ENCODE peak calls at places on chromosomes 16 and 17, in eight cellular contexts. One of them, this sample, is unnamed.

GRCh38 chr16:78461496-78461938 is 362.1 kb downstream of the WWOX start:
- DNase-seq in dermis blood vessel endothelial cell: no peak
- DNase-seq in T follicular helper cell: no peak
- DNase-seq in NCI-H748 treated with DMSO at 0.1 percent for 48 hours: no peak
- DNase-seq in D341Med: no peak
- DNase-seq in hippocampal formation: no peak
- DNase-seq in HCEC 1CT: no peak
- DNase-seq in CD4-positive, alpha-beta T cell: no peak
- DNase-seq in this sample: no peak

GRCh38 chr16:11177578-11178130 is 78.3 kb downstream of the SOCS1 start:
- DNase-seq in HCEC 1CT: no peak
- DNase-seq in D341Med: no peak
- DNase-seq in dermis blood vessel endothelial cell: no peak
- DNase-seq in CD4-positive, alpha-beta T cell: no peak
- DNase-seq in NCI-H748 treated with DMSO at 0.1 percent for 48 hours: no peak
- DNase-seq in hippocampal formation: no peak
- DNase-seq in T follicular helper cell: no peak
- DNase-seq in this sample: no peak

GRCh38 chr17:49971199-49971847 is 2.3 kb downstream of the DLX4 start:
- DNase-seq in HCEC 1CT: no peak
- DNase-seq in D341Med: no peak
- DNase-seq in T follicular helper cell: no peak
- DNase-seq in dermis blood vessel endothelial cell: no peak
- DNase-seq in hippocampal formation: no peak
- DNase-seq in CD4-positive, alpha-beta T cell: no peak
- DNase-seq in NCI-H748 treated with DMSO at 0.1 percent for 48 hours: no peak
- DNase-seq in this sample: no peak

GRCh38 chr17:46853896-46854444 is 2.6 kb downstream of the WNT9B start:
- DNase-seq in D341Med: no peak
- DNase-seq in hippocampal formation: no peak
- DNase-seq in NCI-H748 treated with DMSO at 0.1 percent for 48 hours: no peak
- DNase-seq in T follicular helper cell: no peak
- DNase-seq in CD4-positive, alpha-beta T cell: no peak
- DNase-seq in HCEC 1CT: peak; percentile 30
- DNase-seq in dermis blood vessel endothelial cell: no peak
- DNase-seq in this sample: no peak

GRCh38 chr16:85126731-85127662 is 14.7 kb upstream of the CIBAR2 start:
- DNase-seq in CD4-positive, alpha-beta T cell: no peak
- DNase-seq in HCEC 1CT: peak; percentile 49
- DNase-seq in NCI-H748 treated with DMSO at 0.1 percent for 48 hours: no peak
- DNase-seq in D341Med: peak; percentile 57
- DNase-seq in T follicular helper cell: no peak
- DNase-seq in dermis blood vessel endothelial cell: peak; percentile 86
- DNase-seq in hippocampal formation: no peak
- DNase-seq in this sample: no peak

GRCh38 chr16:56669005-56669839 is at the start of gene MT1H:
- DNase-seq in dermis blood vessel endothelial cell: no peak
- DNase-seq in NCI-H748 treated with DMSO at 0.1 percent for 48 hours: no peak
- DNase-seq in T follicular helper cell: no peak
- DNase-seq in hippocampal formation: no peak
- DNase-seq in HCEC 1CT: no peak
- DNase-seq in D341Med: no peak
- DNase-seq in CD4-positive, alpha-beta T cell: no peak
- DNase-seq in this sample: no peak

GRCh38 chr17:20095366-20096080 is 86.4 kb downstream of the SPECC1 start:
- DNase-seq in D341Med: no peak
- DNase-seq in hippocampal formation: peak; percentile 79
- DNase-seq in dermis blood vessel endothelial cell: peak; percentile 49
- DNase-seq in T follicular helper cell: no peak
- DNase-seq in HCEC 1CT: no peak
- DNase-seq in CD4-positive, alpha-beta T cell: no peak
- DNase-seq in NCI-H748 treated with DMSO at 0.1 percent for 48 hours: peak; percentile 63
- DNase-seq in this sample: no peak

GRCh38 chr17:63519972-63520882 is 2.9 kb upstream of the KCNH6 start:
- DNase-seq in D341Med: no peak
- DNase-seq in CD4-positive, alpha-beta T cell: no peak
- DNase-seq in T follicular helper cell: no peak
- DNase-seq in HCEC 1CT: no peak
- DNase-seq in NCI-H748 treated with DMSO at 0.1 percent for 48 hours: peak; percentile 92
- DNase-seq in dermis blood vessel endothelial cell: no peak
- DNase-seq in hippocampal formation: no peak
- DNase-seq in this sample: no peak

GRCh38 chr17:39632153-39632941 is 4.6 kb upstream of the STARD3 start:
- DNase-seq in dermis blood vessel endothelial cell: no peak
- DNase-seq in CD4-positive, alpha-beta T cell: no peak
- DNase-seq in T follicular helper cell: no peak
- DNase-seq in hippocampal formation: peak; percentile 74
- DNase-seq in NCI-H748 treated with DMSO at 0.1 percent for 48 hours: no peak
- DNase-seq in D341Med: no peak
- DNase-seq in HCEC 1CT: no peak
- DNase-seq in this sample: no peak

GRCh38 chr16:964696-965395 is 5.9 kb downstream of the LMF1 start:
- DNase-seq in NCI-H748 treated with DMSO at 0.1 percent for 48 hours: no peak
- DNase-seq in dermis blood vessel endothelial cell: no peak
- DNase-seq in CD4-positive, alpha-beta T cell: peak; percentile 71
- DNase-seq in T follicular helper cell: peak; percentile 67
- DNase-seq in D341Med: no peak
- DNase-seq in hippocampal formation: no peak
- DNase-seq in HCEC 1CT: peak; percentile 17
- DNase-seq in this sample: no peak

GRCh38 chr17:79831367-79832210 is 7.7 kb downstream of the CBX4 start:
- DNase-seq in CD4-positive, alpha-beta T cell: no peak
- DNase-seq in dermis blood vessel endothelial cell: no peak
- DNase-seq in D341Med: no peak
- DNase-seq in T follicular helper cell: no peak
- DNase-seq in NCI-H748 treated with DMSO at 0.1 percent for 48 hours: no peak
- DNase-seq in hippocampal formation: peak; percentile 82
- DNase-seq in HCEC 1CT: no peak
- DNase-seq in this sample: no peak

GRCh38 chr17:80124351-80124981 is 22.5 kb downstream of the EIF4A3 start:
- DNase-seq in NCI-H748 treated with DMSO at 0.1 percent for 48 hours: no peak
- DNase-seq in CD4-positive, alpha-beta T cell: no peak
- DNase-seq in D341Med: peak; percentile 80
- DNase-seq in T follicular helper cell: no peak
- DNase-seq in dermis blood vessel endothelial cell: peak; percentile 47
- DNase-seq in HCEC 1CT: peak; percentile 45
- DNase-seq in hippocampal formation: no peak
- DNase-seq in this sample: no peak

GRCh38 chr17:45087978-45088377 is 26.9 kb downstream of the NMT1 start:
- DNase-seq in NCI-H748 treated with DMSO at 0.1 percent for 48 hours: no peak
- DNase-seq in hippocampal formation: no peak
- DNase-seq in HCEC 1CT: no peak
- DNase-seq in dermis blood vessel endothelial cell: no peak
- DNase-seq in CD4-positive, alpha-beta T cell: no peak
- DNase-seq in T follicular helper cell: no peak
- DNase-seq in D341Med: no peak
- DNase-seq in this sample: no peak

GRCh38 chr17:43840814-43841213 is 6.2 kb upstream of the CD300LG start:
- DNase-seq in dermis blood vessel endothelial cell: peak; percentile 27
- DNase-seq in HCEC 1CT: no peak
- DNase-seq in hippocampal formation: no peak
- DNase-seq in T follicular helper cell: no peak
- DNase-seq in CD4-positive, alpha-beta T cell: no peak
- DNase-seq in D341Med: peak; percentile 69
- DNase-seq in NCI-H748 treated with DMSO at 0.1 percent for 48 hours: no peak
- DNase-seq in this sample: no peak

GRCh38 chr17:72264682-72265405 is 144.0 kb downstream of the SOX9 start:
- DNase-seq in CD4-positive, alpha-beta T cell: no peak
- DNase-seq in hippocampal formation: no peak
- DNase-seq in dermis blood vessel endothelial cell: no peak
- DNase-seq in HCEC 1CT: no peak
- DNase-seq in T follicular helper cell: no peak
- DNase-seq in NCI-H748 treated with DMSO at 0.1 percent for 48 hours: no peak
- DNase-seq in D341Med: no peak
- DNase-seq in this sample: no peak

GRCh38 chr16:1048442-1049112 is 24.0 kb upstream of the SSTR5 start:
- DNase-seq in dermis blood vessel endothelial cell: peak; percentile 64
- DNase-seq in T follicular helper cell: no peak
- DNase-seq in CD4-positive, alpha-beta T cell: no peak
- DNase-seq in hippocampal formation: peak; percentile 83
- DNase-seq in HCEC 1CT: no peak
- DNase-seq in NCI-H748 treated with DMSO at 0.1 percent for 48 hours: no peak
- DNase-seq in D341Med: peak; percentile 89
- DNase-seq in this sample: no peak

This sample was measured in OCI-LY7.